ENCODE peak calls at places on chromosomes 5 and 9, in seven cellular contexts. One of them, this sample, is unnamed. For H3K79me1, the result is how much of the 10 kb centered on the place peaks cover.

GRCh38 chr9:17462869-17463464 is 115.9 kb upstream of the SH3GL2 start:
- DNase-seq in H1: no peak
- DNase-seq in H9: no peak
- DNase-seq in mesendoderm: peak
- DNase-seq in trophoblast cell: peak
- DNase-seq in IMR-90: peak
- DNase-seq in mesenchymal stem cell: peak
- DNase-seq in this sample: peak

GRCh38 chr5:121744577-121744976 is 107.1 kb upstream of the FTMT start:
- DNase-seq in H9: no peak
- DNase-seq in mesendoderm: no peak
- DNase-seq in H1: no peak
- DNase-seq in trophoblast cell: no peak
- DNase-seq in mesenchymal stem cell: no peak
- DNase-seq in IMR-90: no peak
- DNase-seq in this sample: no peak

GRCh38 chr5:71907001-71907564 is 188.0 kb downstream of the CARTPT start:
- DNase-seq in H1: no peak
- DNase-seq in mesendoderm: no peak
- DNase-seq in mesenchymal stem cell: peak
- DNase-seq in IMR-90: no peak
- DNase-seq in trophoblast cell: no peak
- DNase-seq in H9: no peak
- DNase-seq in this sample: no peak

GRCh38 chr9:2023532-2023931 is 8.4 kb downstream of the SMARCA2 start:
- DNase-seq in mesenchymal stem cell: no peak
- DNase-seq in H1: no peak
- DNase-seq in H9: no peak
- DNase-seq in mesendoderm: no peak
- DNase-seq in trophoblast cell: no peak
- DNase-seq in IMR-90: no peak
- DNase-seq in this sample: no peak

GRCh38 chr5:30752015-30752414 is 441.5 kb upstream of the CDH6 start:
- DNase-seq in IMR-90: peak
- DNase-seq in trophoblast cell: no peak
- DNase-seq in H1: no peak
- DNase-seq in mesendoderm: no peak
- DNase-seq in mesenchymal stem cell: no peak
- DNase-seq in H9: no peak
- DNase-seq in this sample: no peak

GRCh38 chr9:134966697-134967546 is 49.2 kb upstream of the FCN1 start:
- DNase-seq in H1: no peak
- DNase-seq in mesenchymal stem cell: no peak
- DNase-seq in H9: no peak
- DNase-seq in mesendoderm: no peak
- DNase-seq in IMR-90: no peak
- DNase-seq in trophoblast cell: no peak
- DNase-seq in this sample: no peak

GRCh38 chr9:100555471-100555870 is 22.4 kb upstream of the CAVIN4 start:
- DNase-seq in trophoblast cell: no peak
- DNase-seq in IMR-90: no peak
- DNase-seq in H1: no peak
- DNase-seq in mesendoderm: no peak
- DNase-seq in mesenchymal stem cell: no peak
- DNase-seq in H9: no peak
- DNase-seq in this sample: no peak

GRCh38 chr9:33202018-33202417 is 34.9 kb upstream of the B4GALT1 start:
- DNase-seq in mesendoderm: no peak
- DNase-seq in trophoblast cell: no peak
- DNase-seq in H1: no peak
- DNase-seq in IMR-90: no peak
- DNase-seq in mesenchymal stem cell: no peak
- DNase-seq in H9: no peak
- DNase-seq in this sample: no peak

GRCh38 chr9:25678147-25678666 is at the start of gene TUSC1:
- DNase-seq in IMR-90: peak
- DNase-seq in H9: peak
- DNase-seq in trophoblast cell: peak
- DNase-seq in H1: peak
- DNase-seq in mesendoderm: peak
- DNase-seq in mesenchymal stem cell: peak
- DNase-seq in this sample: peak

GRCh38 chr9:110133608-110134214 is 74.2 kb downstream of the C9orf152 start:
- DNase-seq in H1: no peak
- DNase-seq in IMR-90: peak
- DNase-seq in mesendoderm: no peak
- DNase-seq in H9: no peak
- DNase-seq in mesenchymal stem cell: peak
- DNase-seq in trophoblast cell: peak
- DNase-seq in this sample: no peak

DNA sequence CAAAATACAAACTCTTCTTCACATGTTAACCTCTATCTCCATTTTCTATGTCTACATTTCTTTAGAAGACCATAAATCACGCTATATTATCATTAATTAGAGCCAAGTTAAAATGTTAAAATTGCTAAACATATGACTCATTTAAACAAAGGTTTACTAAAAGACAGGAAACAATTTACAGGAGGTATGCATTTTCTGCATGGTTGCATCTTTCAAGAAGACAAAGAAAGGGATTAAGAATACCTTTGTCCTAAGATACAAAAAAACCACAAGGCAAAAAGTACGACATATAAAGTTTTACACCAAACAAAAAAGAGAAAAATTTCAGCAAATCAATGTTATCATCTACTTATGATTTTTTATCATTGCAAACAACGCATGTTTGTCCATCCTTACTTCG is 324.4 kb downstream of the PDE4D start:
- DNase-seq in mesendoderm: no peak
- DNase-seq in IMR-90: no peak
- DNase-seq in trophoblast cell: no peak
- DNase-seq in mesenchymal stem cell: no peak
- DNase-seq in H9: no peak
- DNase-seq in H1: no peak
- DNase-seq in this sample: no peak
- H3K79me1 ChIP-seq in mesendoderm: under half
- H3K79me1 ChIP-seq in IMR-90: under half
- H3K79me1 ChIP-seq in trophoblast cell: under half
- H3K79me1 ChIP-seq in mesenchymal stem cell: under half
- H3K79me1 ChIP-seq in H9: under half
- H3K79me1 ChIP-seq in H1: under half
- H3K79me1 ChIP-seq in this sample: under half

DNA sequence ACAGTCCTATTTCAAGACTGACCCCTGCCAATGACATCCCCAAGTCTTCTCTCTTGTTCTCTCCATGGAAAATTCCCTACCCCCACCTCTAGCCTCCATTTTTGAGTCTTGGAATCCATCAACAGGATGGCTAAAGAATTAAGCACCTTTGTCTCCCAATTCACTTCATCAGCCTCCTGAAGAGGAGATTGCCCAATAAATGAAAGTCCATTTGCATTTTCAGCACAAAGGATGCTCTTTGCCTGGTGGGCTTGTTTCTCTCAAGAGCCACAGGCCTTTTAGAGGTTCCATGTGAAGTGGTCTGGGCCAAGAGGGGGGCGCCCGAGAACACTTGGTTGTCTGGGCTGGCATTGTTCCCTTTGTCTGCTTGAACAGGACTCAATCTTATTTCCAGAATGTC is 12.6 kb downstream of the HSD17B3 start:
- DNase-seq in mesendoderm: peak
- DNase-seq in H9: no peak
- DNase-seq in H1: no peak
- DNase-seq in IMR-90: no peak
- DNase-seq in mesenchymal stem cell: no peak
- DNase-seq in trophoblast cell: no peak
- DNase-seq in this sample: no peak
- H3K79me1 ChIP-seq in mesendoderm: under half
- H3K79me1 ChIP-seq in H9: under half
- H3K79me1 ChIP-seq in H1: under half
- H3K79me1 ChIP-seq in IMR-90: under half
- H3K79me1 ChIP-seq in mesenchymal stem cell: under half
- H3K79me1 ChIP-seq in trophoblast cell: under half
- H3K79me1 ChIP-seq in this sample: under half

GRCh38 chr9:112833081-112833480 is 57.6 kb downstream of the SLC46A2 start:
- DNase-seq in mesenchymal stem cell: no peak
- DNase-seq in H9: no peak
- DNase-seq in IMR-90: no peak
- DNase-seq in mesendoderm: no peak
- DNase-seq in H1: no peak
- DNase-seq in trophoblast cell: peak
- DNase-seq in this sample: no peak
- H3K79me1 ChIP-seq in mesenchymal stem cell: under half
- H3K79me1 ChIP-seq in H9: under half
- H3K79me1 ChIP-seq in IMR-90: under half
- H3K79me1 ChIP-seq in mesendoderm: under half
- H3K79me1 ChIP-seq in H1: under half
- H3K79me1 ChIP-seq in trophoblast cell: under half
- H3K79me1 ChIP-seq in this sample: under half

DNA sequence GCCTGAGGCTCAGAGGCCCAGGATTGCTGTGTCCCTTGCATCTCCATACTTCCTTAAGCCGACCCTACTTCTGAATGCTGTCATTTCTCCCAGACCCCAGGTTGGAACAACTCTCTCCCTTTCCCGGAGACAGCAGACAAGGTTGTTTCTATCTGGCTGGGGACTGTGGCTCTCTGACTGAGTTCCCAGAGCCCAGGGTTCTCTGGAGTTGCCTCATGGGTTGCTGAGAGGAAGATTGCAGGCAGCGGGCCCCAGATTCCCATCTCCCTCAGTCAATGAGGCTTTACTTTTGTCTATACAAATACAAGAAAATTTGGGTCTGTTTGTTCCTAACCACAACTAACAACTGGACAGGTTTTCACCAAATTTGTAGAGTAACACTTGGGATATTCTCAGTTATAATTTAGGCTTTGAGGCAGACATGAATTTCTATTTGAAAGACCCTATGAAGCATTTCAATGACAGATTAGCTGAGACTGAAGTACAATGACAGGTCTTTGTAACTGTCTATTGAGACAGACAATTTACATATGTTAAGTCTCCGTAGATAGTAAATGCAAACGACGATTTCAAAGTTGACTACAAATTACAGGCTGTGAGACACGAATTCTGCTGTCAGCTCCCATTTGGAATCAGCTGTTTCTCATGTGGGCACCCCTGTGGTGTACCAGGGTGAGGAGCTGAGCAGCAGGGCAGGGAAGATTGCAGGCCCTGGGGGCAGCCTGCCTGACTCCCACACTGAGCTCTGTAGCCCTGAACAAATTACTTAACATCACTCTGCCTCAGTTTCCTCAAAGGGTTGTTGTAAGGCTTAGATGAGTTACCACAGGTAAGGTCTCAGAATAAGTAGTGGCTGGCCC is 107.5 kb downstream of the ATP10B start:
- DNase-seq in H1: no peak
- DNase-seq in IMR-90: no peak
- DNase-seq in trophoblast cell: no peak
- DNase-seq in H9: no peak
- DNase-seq in mesenchymal stem cell: no peak
- DNase-seq in mesendoderm: peak
- DNase-seq in this sample: no peak
- H3K79me1 ChIP-seq in H1: under half
- H3K79me1 ChIP-seq in IMR-90: under half
- H3K79me1 ChIP-seq in trophoblast cell: under half
- H3K79me1 ChIP-seq in H9: under half
- H3K79me1 ChIP-seq in mesenchymal stem cell: under half
- H3K79me1 ChIP-seq in mesendoderm: under half
- H3K79me1 ChIP-seq in this sample: under half

GRCh38 chr5:141785667-141786066 is 92.5 kb downstream of the PCDH1 start:
- DNase-seq in trophoblast cell: peak
- DNase-seq in H9: no peak
- DNase-seq in mesenchymal stem cell: no peak
- DNase-seq in IMR-90: no peak
- DNase-seq in mesendoderm: no peak
- DNase-seq in H1: no peak
- DNase-seq in this sample: no peak

GRCh38 chr5:141786700-141787099 is 91.5 kb downstream of the PCDH1 start:
- DNase-seq in H9: no peak
- DNase-seq in IMR-90: no peak
- DNase-seq in mesendoderm: no peak
- DNase-seq in trophoblast cell: no peak
- DNase-seq in H1: no peak
- DNase-seq in mesenchymal stem cell: no peak
- DNase-seq in this sample: no peak

GRCh38 chr5:141785135-141785534 is 93.1 kb downstream of the PCDH1 start:
- DNase-seq in IMR-90: no peak
- DNase-seq in mesendoderm: no peak
- DNase-seq in mesenchymal stem cell: no peak
- DNase-seq in trophoblast cell: peak
- DNase-seq in H1: no peak
- DNase-seq in H9: no peak
- DNase-seq in this sample: no peak

GRCh38 chr5:141788296-141788980 is 89.8 kb downstream of the PCDH1 start:
- DNase-seq in H1: no peak
- DNase-seq in trophoblast cell: no peak
- DNase-seq in IMR-90: no peak
- DNase-seq in mesendoderm: peak
- DNase-seq in mesenchymal stem cell: no peak
- DNase-seq in H9: no peak
- DNase-seq in this sample: no peak

DNA sequence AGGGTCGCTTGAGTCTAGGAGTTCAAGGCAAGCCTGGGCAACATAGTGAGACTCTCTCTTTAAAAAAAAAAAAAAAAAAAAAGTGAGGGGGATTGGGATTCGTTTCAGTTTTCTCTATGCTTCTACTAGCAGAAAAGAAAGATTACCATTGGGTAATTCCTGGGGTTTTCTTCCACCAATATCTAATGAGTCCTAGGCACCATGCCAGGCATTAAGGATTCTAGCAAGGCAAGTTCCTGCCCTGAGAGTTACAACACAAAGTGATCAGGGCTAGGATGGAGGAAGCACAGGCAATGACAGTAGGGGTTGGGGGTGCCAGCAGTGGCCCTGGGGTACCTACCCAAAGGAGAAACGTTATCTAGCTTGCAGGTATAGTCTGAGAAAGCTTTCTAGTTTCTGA is 90.8 kb downstream of the PCDH1 start:
- DNase-seq in trophoblast cell: no peak
- DNase-seq in mesendoderm: no peak
- DNase-seq in H1: no peak
- DNase-seq in H9: no peak
- DNase-seq in IMR-90: no peak
- DNase-seq in mesenchymal stem cell: no peak
- DNase-seq in this sample: no peak
- H3K79me1 ChIP-seq in trophoblast cell: under half
- H3K79me1 ChIP-seq in mesendoderm: under half
- H3K79me1 ChIP-seq in H1: under half
- H3K79me1 ChIP-seq in H9: under half
- H3K79me1 ChIP-seq in IMR-90: under half
- H3K79me1 ChIP-seq in mesenchymal stem cell: under half
- H3K79me1 ChIP-seq in this sample: under half

GRCh38 chr9:129413537-129414376 is 207.1 kb downstream of the C9orf50 start:
- DNase-seq in trophoblast cell: peak
- DNase-seq in H1: peak
- DNase-seq in mesenchymal stem cell: peak
- DNase-seq in H9: peak
- DNase-seq in mesendoderm: peak
- DNase-seq in IMR-90: peak
- DNase-seq in this sample: peak
- H3K79me1 ChIP-seq in trophoblast cell: under half
- H3K79me1 ChIP-seq in H1: under half
- H3K79me1 ChIP-seq in mesenchymal stem cell: under half
- H3K79me1 ChIP-seq in H9: under half
- H3K79me1 ChIP-seq in mesendoderm: under half
- H3K79me1 ChIP-seq in IMR-90: under half
- H3K79me1 ChIP-seq in this sample: under half